ENCODE peak calls at places on chromosomes 4 and X, in five cellular contexts. E is HepG2, V is K562, N is GM12878, G is H1. C is an unnamed sample.

GRCh38 chr4:16124232-16124631 is 40.4 kb upstream of the PROM1 start:
- DNase-seq in E (no peak), G (no peak), N (no peak), V (no peak), C (no peak)

GRCh38 chrX:55695227-55696018 is 22.1 kb upstream of the RRAGB start:
- DNase-seq in V (no peak), G (no peak), E (no peak), N (no peak), C (no peak)

GRCh38 chrX:151929131-151929530 is 16.4 kb downstream of the MAGEA4 start:
- DNase-seq in V (no peak), N (no peak), E (no peak), G (no peak), C (no peak)

GRCh38 chr4:8349664-8350225 is 80.2 kb downstream of the HTRA3 start:
- DNase-seq in G (no peak), N (no peak), E (no peak), V (no peak), C (no peak)

GRCh38 chr4:184196730-184197355 is 20.8 kb downstream of the ENPP6 start:
- DNase-seq in V (no peak), E (no peak), G (no peak), N (no peak), C (no peak)

GRCh38 chrX:19628006-19628575 is 112.8 kb upstream of the MAP3K15 start:
- DNase-seq in G (no peak), N (no peak), E (no peak), V (no peak), C (no peak)

GRCh38 chr4:57426779-57427395 is 316.7 kb upstream of the IGFBP7 start:
- DNase-seq in G (peak), N (no peak), V (peak), E (peak), C (peak)

GRCh38 chr4:7750508-7750907 is 189.2 kb downstream of the AFAP1 start:
- DNase-seq in E (no peak), N (no peak), G (no peak), V (no peak), C (no peak)

DNA sequence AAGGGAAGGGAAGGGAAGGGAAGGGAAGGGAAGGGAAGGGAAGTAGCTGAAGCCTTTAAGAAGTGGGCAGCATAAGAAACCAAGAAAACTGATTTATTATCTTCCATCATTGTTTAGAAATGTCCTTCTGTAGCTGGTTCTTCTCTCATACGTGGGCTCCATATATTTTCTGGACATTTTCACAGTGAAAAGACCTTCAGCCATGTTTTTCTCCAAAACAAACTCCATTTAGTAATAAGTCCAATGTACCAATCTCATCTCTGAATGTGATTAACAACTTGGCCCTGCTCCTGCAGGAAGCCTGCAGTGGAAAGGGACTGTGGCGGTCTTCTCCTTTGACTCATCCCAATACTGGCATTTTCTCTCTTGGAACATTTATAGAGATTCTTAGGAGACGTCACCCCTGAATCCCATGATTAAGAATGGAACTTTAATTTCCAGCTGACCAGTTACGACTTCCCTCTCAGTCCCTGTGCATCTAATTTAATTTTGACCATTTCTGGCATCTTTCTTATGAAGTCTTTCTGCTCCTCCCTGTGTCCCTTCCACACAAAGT is 96.6 kb upstream of the GUCY1A1 start:
- DNase-seq in V (no peak), E (no peak), G (no peak), N (no peak), C (no peak)
- H3K4me3 ChIP-seq in V (no peak), E (no peak), G (no peak), N (no peak), C (no peak)

DNA sequence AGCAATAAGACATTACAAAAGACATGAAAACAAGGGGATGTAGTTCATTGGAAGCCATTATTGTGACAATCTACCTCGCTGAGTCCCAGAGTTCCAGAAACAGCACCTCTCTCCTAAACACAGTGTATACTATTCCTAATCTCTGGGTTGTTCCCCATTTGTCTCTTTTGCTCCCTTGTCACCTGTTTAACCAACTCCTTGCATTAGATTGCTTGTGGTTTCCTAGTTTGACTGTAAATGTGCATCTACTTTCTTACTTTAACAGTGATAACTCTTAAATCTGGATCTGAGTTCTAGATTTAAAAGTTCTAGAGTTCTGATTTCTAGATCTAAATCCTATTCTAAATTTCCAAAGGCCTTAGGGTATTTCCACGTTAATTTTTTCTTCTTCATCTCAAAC is 71.6 kb upstream of the TET2 start:
- DNase-seq in V (no peak), G (no peak), E (no peak), N (no peak), C (no peak)
- H3K4me2 ChIP-seq in V (no peak), G (no peak), E (no peak), N (no peak), C (no peak)

GRCh38 chrX:262391-262909 is 18.7 kb upstream of the PLCXD1 start:
- DNase-seq in E (peak), N (no peak), V (no peak), G (no peak), C (no peak)

GRCh38 chrX:259692-260355 is 21.4 kb upstream of the PLCXD1 start:
- DNase-seq in G (no peak), V (peak), E (no peak), N (no peak), C (no peak)

GRCh38 chrX:258291-259040 is 22.7 kb upstream of the PLCXD1 start:
- DNase-seq in G (no peak), E (no peak), V (no peak), N (no peak), C (no peak)

GRCh38 chrX:261858-262390 is 19.3 kb upstream of the PLCXD1 start:
- DNase-seq in V (no peak), G (no peak), N (no peak), E (no peak), C (no peak)

GRCh38 chrX:261167-261857 is 19.9 kb upstream of the PLCXD1 start:
- DNase-seq in G (no peak), E (no peak), V (no peak), N (no peak), C (no peak)
- TF ChIP-seq GABPA in G (no peak), E (no peak), V (no peak), N (no peak), C (no peak)

GRCh38 chr4:133596459-133596858 is 447.4 kb downstream of the PCDH10 start:
- DNase-seq in G (no peak), E (no peak), V (no peak), N (no peak), C (no peak)

GRCh38 chr4:133592591-133592990 is 443.5 kb downstream of the PCDH10 start:
- DNase-seq in N (no peak), G (no peak), E (no peak), V (no peak), C (no peak)

GRCh38 chr4:133594246-133595207 is 445.4 kb downstream of the PCDH10 start:
- DNase-seq in N (no peak), G (no peak), V (no peak), E (no peak), C (no peak)

GRCh38 chr4:133592106-133592505 is 443.0 kb downstream of the PCDH10 start:
- DNase-seq in E (no peak), V (no peak), G (no peak), N (no peak), C (no peak)

GRCh38 chr4:133593764-133594163 is 444.7 kb downstream of the PCDH10 start:
- DNase-seq in E (no peak), V (no peak), N (no peak), G (no peak), C (no peak)
- H3K4me3 ChIP-seq in E (no peak), V (no peak), N (no peak), G (no peak), C (no peak)

C was measured in SK-N-SH.